ENCODE peak calls at places on chromosomes 2 and 18, in nine cellular contexts. D is H7; B is AG04449; W is AG09309; G is aorta; I is CD8-positive, alpha-beta memory T cell; Z is HL-60; T is small intestine; V is HCT116. E is an unnamed sample.
A peak's percentile ranks its signal among the peaks of the same experiment; 100 is the strongest.

GRCh38 chr2:38443021-38443541 is 66.0 kb upstream of the ATL2 start:
- DNase-seq in I (no peak), W (no peak), D (no peak), T (no peak), G (no peak), V (peak; percentile 19), Z (no peak), B (no peak), E (no peak)

GRCh38 chr2:239291505-239292350 is 109.1 kb downstream of the HDAC4 start:
- DNase-seq in T (no peak), V (no peak), D (peak; percentile 93), W (no peak), B (no peak), I (no peak), G (peak; percentile 63), Z (no peak), E (no peak)

GRCh38 chr18:57397440-57397839 is 37.7 kb upstream of the ONECUT2 start:
- DNase-seq in G (no peak), W (no peak), V (peak; percentile 2), B (peak; percentile 4), D (no peak), I (no peak), Z (no peak), T (no peak), E (peak; percentile 14)

GRCh38 chr2:181376442-181376841 is 80.7 kb upstream of the ITGA4 start:
- DNase-seq in B (no peak), I (no peak), D (no peak), G (no peak), T (no peak), V (no peak), Z (no peak), W (no peak), E (no peak)

GRCh38 chr2:120509991-120510735 is 164.2 kb downstream of the INHBB start:
- DNase-seq in Z (no peak), B (no peak), W (no peak), G (peak; percentile 66), V (no peak), I (no peak), D (no peak), T (no peak), E (no peak)

GRCh38 chr2:146985753-146986152 is 859.1 kb upstream of the ACVR2A start:
- DNase-seq in I (no peak), W (no peak), T (no peak), G (no peak), B (no peak), D (no peak), V (no peak), Z (no peak), E (no peak)

GRCh38 chr2:99471635-99472326 is 18.0 kb downstream of the REV1 start:
- DNase-seq in B (no peak), W (no peak), G (no peak), V (no peak), D (no peak), T (no peak), I (no peak), Z (no peak), E (no peak)

GRCh38 chr2:161090401-161090800 is 69.8 kb upstream of the TANK start:
- DNase-seq in G (no peak), V (no peak), D (no peak), T (peak; percentile 10), B (no peak), I (peak; percentile 21), Z (no peak), W (no peak), E (no peak)

GRCh38 chr2:34050413-34050812 is 451.3 kb upstream of the FAM98A start:
- DNase-seq in D (no peak), T (no peak), W (no peak), I (no peak), G (no peak), B (no peak), V (no peak), Z (no peak), E (no peak)

GRCh38 chr2:172597191-172597842 is 41.4 kb downstream of the PDK1 start:
- DNase-seq in I (no peak), V (no peak), B (no peak), T (no peak), Z (no peak), D (no peak), W (no peak), G (no peak), E (no peak)

GRCh38 chr18:33201509-33201926 is 239.0 kb downstream of the CCDC178 start:
- DNase-seq in G (no peak), V (no peak), W (no peak), I (no peak), Z (no peak), T (peak; percentile 13), D (peak; percentile 39), B (no peak), E (peak; percentile 53)

GRCh38 chr2:225841314-225841713 is 441.8 kb downstream of the NYAP2 start:
- DNase-seq in V (no peak), Z (no peak), D (no peak), G (no peak), T (no peak), W (no peak), B (no peak), I (no peak), E (no peak)

DNA sequence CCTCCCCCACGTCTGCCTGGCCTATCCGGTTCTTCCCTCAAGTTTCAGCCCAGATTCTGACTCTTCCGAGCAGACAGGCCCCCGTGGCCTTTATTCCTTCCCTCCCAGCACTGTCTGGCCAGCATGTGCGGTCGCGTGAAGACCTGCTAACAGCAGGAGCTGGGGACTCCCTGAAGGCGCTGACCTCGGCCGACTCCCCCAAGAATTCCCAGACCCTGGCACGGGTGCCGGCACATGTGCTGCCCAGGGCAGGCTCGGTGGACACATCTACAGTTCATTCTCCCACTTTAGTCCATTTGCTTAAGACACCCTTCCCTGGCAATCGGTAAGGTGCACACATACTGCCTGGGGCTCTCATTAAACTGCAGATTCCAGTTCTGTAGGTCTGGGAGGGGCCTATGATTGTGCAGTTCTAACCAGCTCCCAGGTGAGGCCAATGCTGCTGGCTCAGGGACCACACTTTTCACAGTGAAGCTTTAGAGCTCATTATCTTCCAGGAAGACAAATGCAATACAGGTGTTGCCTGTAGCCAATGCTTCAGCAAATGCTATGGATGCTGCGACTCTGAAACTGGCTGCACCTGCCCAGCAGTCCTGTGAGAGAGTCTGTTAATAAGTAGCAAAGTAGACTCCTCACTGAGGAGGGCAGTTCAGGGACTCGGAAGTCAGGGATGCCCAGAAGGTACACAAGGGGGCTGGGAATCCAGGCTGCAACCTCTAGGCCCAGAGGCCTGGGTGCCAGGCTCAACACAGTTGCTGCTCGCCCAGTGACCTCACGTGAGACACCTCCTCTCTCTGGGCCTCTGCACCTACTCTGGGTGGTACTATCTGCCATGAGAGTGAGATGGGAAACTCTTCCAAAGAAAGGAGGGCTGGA is 45.4 kb upstream of the TAF1B start:
- DNase-seq in V (no peak), W (no peak), D (no peak), I (no peak), B (no peak), T (peak; percentile 74), G (no peak), Z (no peak), E (no peak)
- H3K4me3 ChIP-seq in V (no peak overlapping the region), W (no peak overlapping the region), D (no peak overlapping the region), I (no peak overlapping the region), B (no peak overlapping the region), T (no peak overlapping the region), G (no peak overlapping the region), Z (no peak overlapping the region), E (no peak overlapping the region)

DNA sequence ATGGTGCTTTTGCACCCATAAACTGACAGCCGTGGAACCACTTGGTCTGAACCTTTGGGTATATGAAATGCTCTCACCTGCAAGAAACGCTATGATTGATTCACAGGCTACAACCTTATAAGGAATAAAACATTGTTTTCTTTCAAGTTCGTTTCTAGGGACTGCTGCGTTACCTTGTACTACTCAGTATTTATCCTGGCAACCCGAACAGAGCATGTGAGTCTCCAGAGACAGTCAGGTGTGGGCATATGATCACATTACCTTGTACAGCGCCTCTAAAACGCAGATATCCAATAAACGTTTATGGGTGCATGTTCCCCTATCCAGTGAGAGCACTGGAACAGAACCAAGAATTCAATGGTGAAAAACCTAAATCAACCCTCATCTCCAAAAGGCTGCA is 1.7 kb downstream of the CCBE1 start:
- DNase-seq in Z (no peak), W (no peak), G (no peak), D (no peak), I (no peak), B (no peak), T (no peak), V (no peak), E (no peak)
- H3K4me3 ChIP-seq in Z (no peak overlapping the region), W (peak overlapping the region; percentile 82), G (no peak overlapping the region), D (no peak overlapping the region), I (no peak overlapping the region), B (peak overlapping the region; percentile 94), T (no peak overlapping the region), V (no peak overlapping the region), E (no peak overlapping the region)

DNA sequence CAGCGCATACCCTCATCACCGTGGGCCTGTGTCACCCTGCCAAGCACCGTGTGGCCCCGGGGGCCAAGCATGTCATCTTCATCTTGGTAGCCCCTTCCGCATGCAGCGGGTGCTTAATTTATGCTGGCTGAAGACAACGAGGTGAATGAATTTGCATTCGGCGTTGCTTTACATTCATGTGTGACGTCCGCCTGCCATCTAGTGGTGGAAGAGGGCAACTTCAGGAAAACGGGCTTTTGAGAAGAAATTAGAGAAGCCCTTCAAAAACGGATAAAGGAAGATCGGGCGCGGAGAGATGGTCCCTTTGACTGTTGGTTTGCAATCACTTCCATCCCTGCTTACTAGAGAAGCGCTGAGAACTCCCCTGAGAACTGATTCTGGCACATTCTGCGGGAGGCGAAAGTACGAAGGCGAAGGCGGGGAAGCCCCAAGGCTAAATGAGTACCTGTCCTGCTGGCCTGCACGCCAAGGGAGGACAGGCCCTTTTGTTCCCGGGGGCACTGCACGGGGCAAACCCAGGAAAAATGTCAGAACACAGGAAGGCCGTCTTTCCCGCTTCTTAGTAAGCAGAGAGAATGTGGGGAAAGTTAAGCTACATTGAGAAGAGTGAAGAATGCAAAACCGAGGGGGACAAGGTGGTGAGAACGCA is 145.9 kb downstream of the ZNF516 start:
- DNase-seq in T (peak; percentile 65), D (peak; percentile 85), I (peak; percentile 32), G (no peak), W (no peak), V (peak; percentile 46), Z (peak; percentile 57), B (no peak), E (peak; percentile 18)
- H3K4me3 ChIP-seq in T (no peak overlapping the region), D (no peak overlapping the region), I (no peak overlapping the region), G (no peak overlapping the region), W (no peak overlapping the region), V (no peak overlapping the region), Z (no peak overlapping the region), B (no peak overlapping the region), E (no peak overlapping the region)

GRCh38 chr2:177888581-177888980 is 184.0 kb downstream of the PDE11A start:
- DNase-seq in G (no peak), W (no peak), T (no peak), I (no peak), B (no peak), Z (no peak), D (no peak), V (no peak), E (no peak)

GRCh38 chr2:177887722-177888121 is 184.9 kb downstream of the PDE11A start:
- DNase-seq in G (no peak), D (no peak), I (no peak), Z (no peak), V (no peak), W (no peak), T (no peak), B (no peak), E (no peak)

GRCh38 chr2:177886824-177887223 is 185.8 kb downstream of the PDE11A start:
- DNase-seq in I (no peak), T (no peak), D (no peak), V (no peak), B (no peak), G (no peak), W (no peak), Z (no peak), E (no peak)

GRCh38 chr2:177891533-177891932 is 181.0 kb downstream of the PDE11A start:
- DNase-seq in W (no peak), D (no peak), I (no peak), Z (no peak), V (no peak), G (no peak), T (no peak), B (no peak), E (no peak)

GRCh38 chr2:177889812-177890460 is 182.6 kb downstream of the PDE11A start:
- DNase-seq in G (no peak), D (peak; percentile 5), B (no peak), Z (no peak), I (no peak), V (no peak), W (no peak), T (no peak), E (no peak)
- H3K4me3 ChIP-seq in G (no peak overlapping the region), D (no peak overlapping the region), B (no peak overlapping the region), Z (no peak overlapping the region), I (no peak overlapping the region), V (no peak overlapping the region), W (no peak overlapping the region), T (no peak overlapping the region), E (no peak overlapping the region)

E was measured in kidney epithelial cell.